ENCODE peak calls at places on chromosome 21, in seven cellular contexts. L is stimulated activated CD4-positive, alpha-beta T cell treated with anti-CD3 and anti-CD28 coated beads, Interleukin-1b, Interleukin-23, amount 100 ng/mL, for 24 hours; U is AML-193; E is bronchial epithelial cell; N is nucleus accumbens; H is stimulated activated CD8-positive, alpha-beta memory T cell treated with anti-CD3 and anti-CD28 coated beads, Interleukin-2, amount 100 ng/mL, for 1 hour; K is progenitor cell of endocrine pancreas. C is an unnamed sample.

GRCh38 chr21:37868446-37868845 is 47.8 kb downstream of the KCNJ6 start:
- DNase-seq in K (no peak), U (no peak), E (no peak), N (no peak), H (no peak), L (no peak), C (no peak)

GRCh38 chr21:42524341-42525227 is 10.9 kb downstream of the SLC37A1 start:
- DNase-seq in L (no peak), H (peak), K (peak), U (no peak), N (no peak), E (peak), C (no peak)

GRCh38 chr21:26945916-26946315 is 21.0 kb downstream of the ADAMTS5 start:
- DNase-seq in N (no peak), U (no peak), H (no peak), E (no peak), K (no peak), L (no peak), C (no peak)

GRCh38 chr21:35266546-35266945 is 217.4 kb upstream of the RUNX1 start:
- DNase-seq in K (no peak), E (peak), L (no peak), N (no peak), H (no peak), U (no peak), C (no peak)

GRCh38 chr21:15667010-15667409 is 62.8 kb upstream of the USP25 start:
- DNase-seq in L (no peak), N (no peak), K (no peak), H (no peak), U (no peak), E (peak), C (peak)

GRCh38 chr21:44478124-44478800 is 23.0 kb downstream of the LRRC3 start:
- DNase-seq in N (no peak), L (no peak), K (no peak), U (no peak), H (no peak), E (no peak), C (no peak)

GRCh38 chr21:18529253-18529652 is 125.7 kb upstream of the TMPRSS15 start:
- DNase-seq in L (no peak), U (no peak), K (no peak), N (no peak), E (peak), H (no peak), C (peak)

GRCh38 chr21:20618878-20619277 is 379.3 kb upstream of the NCAM2 start:
- DNase-seq in E (no peak), K (no peak), N (no peak), L (no peak), U (no peak), H (no peak), C (no peak)

GRCh38 chr21:23853796-23854379 is 1753.4 kb downstream of the MRPL39 start:
- DNase-seq in E (peak), K (no peak), L (no peak), H (no peak), N (no peak), U (peak), C (peak)

GRCh38 chr21:18985584-18985983 is 582.0 kb upstream of the TMPRSS15 start:
- DNase-seq in U (no peak), H (no peak), N (no peak), K (no peak), L (no peak), E (no peak), C (peak)

GRCh38 chr21:31731112-31731801 is 661 bp downstream of the SCAF4 start:
- DNase-seq in N (no peak), K (peak), H (peak), E (no peak), L (peak), U (peak), C (no peak)

GRCh38 chr21:35099310-35099709 is 50.2 kb upstream of the RUNX1 start:
- DNase-seq in H (no peak), E (no peak), L (no peak), K (no peak), N (no peak), U (no peak), C (no peak)

GRCh38 chr21:41691205-41692203 is 75.3 kb downstream of the RIPK4 start:
- DNase-seq in H (no peak), K (no peak), U (no peak), N (no peak), E (no peak), L (no peak), C (no peak)

GRCh38 chr21:30714946-30715345 is 3.6 kb downstream of the KRTAP21-3 start:
- DNase-seq in N (no peak), U (no peak), K (no peak), H (no peak), L (no peak), E (peak), C (no peak)

GRCh38 chr21:34612056-34612455 is 2.9 kb downstream of the RCAN1 start:
- DNase-seq in N (no peak), K (no peak), U (no peak), L (no peak), H (no peak), E (no peak), C (no peak)

GRCh38 chr21:37008705-37009104 is 2.2 kb downstream of the RIPPLY3 start:
- DNase-seq in E (no peak), L (no peak), N (no peak), K (peak), H (no peak), U (no peak), C (no peak)

C was measured in MCF 10A.